ENCODE peak calls at places on chromosome 2, in ten cellular contexts. One of them, this sample, is unnamed.

GRCh38 chr2:225590932-225591331 is 191.4 kb downstream of the NYAP2 start:
- DNase-seq in hepatocyte: no peak
- DNase-seq in CD8-positive, alpha-beta T cell: no peak
- DNase-seq in choroid plexus epithelial cell: no peak
- DNase-seq in psoas muscle: no peak
- DNase-seq in right atrium auricular region: no peak
- DNase-seq in GM12864: no peak
- DNase-seq in ovary: no peak
- DNase-seq in Peyer's patch: no peak
- DNase-seq in cardiac muscle cell: no peak
- DNase-seq in this sample: no peak

GRCh38 chr2:38818565-38818964 is 40.6 kb downstream of the GEMIN6 start:
- DNase-seq in hepatocyte: no peak
- DNase-seq in CD8-positive, alpha-beta T cell: no peak
- DNase-seq in choroid plexus epithelial cell: no peak
- DNase-seq in psoas muscle: no peak
- DNase-seq in right atrium auricular region: no peak
- DNase-seq in GM12864: no peak
- DNase-seq in ovary: no peak
- DNase-seq in Peyer's patch: no peak
- DNase-seq in cardiac muscle cell: no peak
- DNase-seq in this sample: no peak

GRCh38 chr2:199019898-199020507 is 437.7 kb downstream of the SATB2 start:
- DNase-seq in hepatocyte: peak; percentile 60
- DNase-seq in CD8-positive, alpha-beta T cell: no peak
- DNase-seq in choroid plexus epithelial cell: peak; percentile 46
- DNase-seq in psoas muscle: no peak
- DNase-seq in right atrium auricular region: no peak
- DNase-seq in GM12864: no peak
- DNase-seq in ovary: no peak
- DNase-seq in Peyer's patch: no peak
- DNase-seq in cardiac muscle cell: peak; percentile 41
- DNase-seq in this sample: peak; percentile 65

GRCh38 chr2:218368621-218369153 is 12.0 kb downstream of the CATIP start:
- DNase-seq in hepatocyte: no peak
- DNase-seq in CD8-positive, alpha-beta T cell: no peak
- DNase-seq in choroid plexus epithelial cell: peak; percentile 54
- DNase-seq in psoas muscle: no peak
- DNase-seq in right atrium auricular region: peak; percentile 65
- DNase-seq in GM12864: no peak
- DNase-seq in ovary: peak; percentile 59
- DNase-seq in Peyer's patch: no peak
- DNase-seq in cardiac muscle cell: peak; percentile 20
- DNase-seq in this sample: no peak

GRCh38 chr2:191593622-191594416 is 84.1 kb upstream of the NABP1 start:
- DNase-seq in hepatocyte: no peak
- DNase-seq in CD8-positive, alpha-beta T cell: no peak
- DNase-seq in choroid plexus epithelial cell: peak; percentile 39
- DNase-seq in psoas muscle: no peak
- DNase-seq in right atrium auricular region: no peak
- DNase-seq in GM12864: no peak
- DNase-seq in ovary: no peak
- DNase-seq in Peyer's patch: no peak
- DNase-seq in cardiac muscle cell: no peak
- DNase-seq in this sample: peak; percentile 66

GRCh38 chr2:20483496-20483895 is 36.6 kb downstream of the RHOB start:
- DNase-seq in hepatocyte: no peak
- DNase-seq in CD8-positive, alpha-beta T cell: no peak
- DNase-seq in choroid plexus epithelial cell: peak; percentile 46
- DNase-seq in psoas muscle: peak; percentile 87
- DNase-seq in right atrium auricular region: peak; percentile 86
- DNase-seq in GM12864: no peak
- DNase-seq in ovary: no peak
- DNase-seq in Peyer's patch: no peak
- DNase-seq in cardiac muscle cell: no peak
- DNase-seq in this sample: no peak

GRCh38 chr2:206160124-206160806 is 570 bp downstream of the EEF1B2 start:
- DNase-seq in hepatocyte: peak; percentile 75
- DNase-seq in CD8-positive, alpha-beta T cell: no peak
- DNase-seq in choroid plexus epithelial cell: peak; percentile 53
- DNase-seq in psoas muscle: no peak
- DNase-seq in right atrium auricular region: no peak
- DNase-seq in GM12864: no peak
- DNase-seq in ovary: no peak
- DNase-seq in Peyer's patch: no peak
- DNase-seq in cardiac muscle cell: peak; percentile 70
- DNase-seq in this sample: peak; percentile 29

GRCh38 chr2:208648368-208648767 is 241.8 kb downstream of the PTH2R start:
- DNase-seq in hepatocyte: no peak
- DNase-seq in CD8-positive, alpha-beta T cell: no peak
- DNase-seq in choroid plexus epithelial cell: no peak
- DNase-seq in psoas muscle: no peak
- DNase-seq in right atrium auricular region: no peak
- DNase-seq in GM12864: no peak
- DNase-seq in ovary: no peak
- DNase-seq in Peyer's patch: no peak
- DNase-seq in cardiac muscle cell: no peak
- DNase-seq in this sample: no peak

GRCh38 chr2:109433486-109433885 is 180.3 kb downstream of the SEPTIN10 start:
- DNase-seq in hepatocyte: no peak
- DNase-seq in CD8-positive, alpha-beta T cell: no peak
- DNase-seq in choroid plexus epithelial cell: no peak
- DNase-seq in psoas muscle: no peak
- DNase-seq in right atrium auricular region: no peak
- DNase-seq in GM12864: no peak
- DNase-seq in ovary: no peak
- DNase-seq in Peyer's patch: no peak
- DNase-seq in cardiac muscle cell: no peak
- DNase-seq in this sample: no peak

GRCh38 chr2:2523395-2524339 is 192.6 kb upstream of the MYT1L start:
- DNase-seq in hepatocyte: no peak
- DNase-seq in CD8-positive, alpha-beta T cell: no peak
- DNase-seq in choroid plexus epithelial cell: no peak
- DNase-seq in psoas muscle: no peak
- DNase-seq in right atrium auricular region: no peak
- DNase-seq in GM12864: no peak
- DNase-seq in ovary: no peak
- DNase-seq in Peyer's patch: no peak
- DNase-seq in cardiac muscle cell: no peak
- DNase-seq in this sample: no peak

DNA sequence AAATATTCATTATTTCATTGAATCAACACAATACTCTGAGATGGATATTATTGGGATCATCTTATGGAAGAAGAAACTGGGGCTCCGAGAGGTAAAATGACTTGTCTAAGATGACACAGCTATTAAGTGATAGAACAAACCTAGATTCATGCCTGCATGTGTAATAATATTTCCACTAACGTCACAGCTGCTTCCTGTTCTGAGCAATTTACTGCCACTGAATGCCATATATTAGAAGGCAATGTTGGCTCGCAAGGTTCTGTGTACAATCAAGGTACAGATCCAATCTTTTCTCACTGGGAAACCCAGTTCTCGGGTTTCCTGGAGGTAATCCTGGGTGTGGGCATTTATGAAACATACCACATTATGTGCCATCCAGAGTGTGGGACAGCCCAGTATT is 17.9 kb downstream of the NTSR2 start:
- DNase-seq in hepatocyte: no peak
- DNase-seq in CD8-positive, alpha-beta T cell: no peak
- DNase-seq in choroid plexus epithelial cell: no peak
- DNase-seq in psoas muscle: no peak
- DNase-seq in right atrium auricular region: no peak
- DNase-seq in GM12864: no peak
- DNase-seq in ovary: no peak
- DNase-seq in Peyer's patch: no peak
- DNase-seq in cardiac muscle cell: no peak
- DNase-seq in this sample: no peak
- TF ChIP-seq CTCF in hepatocyte: no peak
- TF ChIP-seq CTCF in CD8-positive, alpha-beta T cell: no peak
- TF ChIP-seq CTCF in choroid plexus epithelial cell: no peak
- TF ChIP-seq CTCF in psoas muscle: no peak
- TF ChIP-seq CTCF in right atrium auricular region: no peak
- TF ChIP-seq CTCF in GM12864: no peak
- TF ChIP-seq CTCF in ovary: no peak
- TF ChIP-seq CTCF in Peyer's patch: no peak
- TF ChIP-seq CTCF in cardiac muscle cell: no peak
- TF ChIP-seq CTCF in this sample: no peak

GRCh38 chr2:184767059-184767458 is 168.7 kb downstream of the ZNF804A start:
- DNase-seq in hepatocyte: no peak
- DNase-seq in CD8-positive, alpha-beta T cell: no peak
- DNase-seq in choroid plexus epithelial cell: no peak
- DNase-seq in psoas muscle: no peak
- DNase-seq in right atrium auricular region: no peak
- DNase-seq in GM12864: no peak
- DNase-seq in ovary: no peak
- DNase-seq in Peyer's patch: no peak
- DNase-seq in cardiac muscle cell: no peak
- DNase-seq in this sample: no peak
- H3K4me3 ChIP-seq in hepatocyte: no peak overlapping the region
- H3K4me3 ChIP-seq in CD8-positive, alpha-beta T cell: no peak overlapping the region
- H3K4me3 ChIP-seq in choroid plexus epithelial cell: no peak overlapping the region
- H3K4me3 ChIP-seq in psoas muscle: no peak overlapping the region
- H3K4me3 ChIP-seq in right atrium auricular region: no peak overlapping the region
- H3K4me3 ChIP-seq in GM12864: no peak overlapping the region
- H3K4me3 ChIP-seq in ovary: no peak overlapping the region
- H3K4me3 ChIP-seq in Peyer's patch: no peak overlapping the region
- H3K4me3 ChIP-seq in cardiac muscle cell: no peak overlapping the region
- H3K4me3 ChIP-seq in this sample: no peak overlapping the region

DNA sequence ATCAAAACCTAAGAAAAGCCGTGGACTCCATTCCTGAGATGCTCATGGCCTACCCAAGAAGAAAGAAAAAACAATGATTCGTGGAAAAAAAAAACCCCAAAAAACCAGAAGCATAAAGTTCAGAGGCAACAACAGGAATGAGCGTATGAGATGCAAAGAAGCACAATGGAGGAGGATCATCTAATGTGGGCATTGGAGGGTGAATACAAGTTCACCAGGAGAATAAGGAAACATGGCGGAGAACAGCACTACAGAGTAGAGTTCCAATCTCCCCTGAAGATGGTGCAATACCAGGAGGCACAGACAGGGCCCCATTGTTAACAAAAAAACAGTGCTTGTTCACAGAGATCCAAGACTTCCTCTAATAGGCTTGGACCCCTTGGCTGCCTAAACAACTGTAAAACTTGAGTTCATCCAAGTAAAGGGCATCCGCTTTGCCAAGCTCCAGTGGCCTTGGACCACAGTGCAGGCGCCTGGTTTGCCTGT is 337.2 kb downstream of the PDE11A start:
- DNase-seq in hepatocyte: no peak
- DNase-seq in CD8-positive, alpha-beta T cell: no peak
- DNase-seq in choroid plexus epithelial cell: no peak
- DNase-seq in psoas muscle: no peak
- DNase-seq in right atrium auricular region: no peak
- DNase-seq in GM12864: no peak
- DNase-seq in ovary: no peak
- DNase-seq in Peyer's patch: no peak
- DNase-seq in cardiac muscle cell: no peak
- DNase-seq in this sample: no peak
- TF ChIP-seq CTCF in hepatocyte: no peak
- TF ChIP-seq CTCF in CD8-positive, alpha-beta T cell: no peak
- TF ChIP-seq CTCF in choroid plexus epithelial cell: no peak
- TF ChIP-seq CTCF in psoas muscle: no peak
- TF ChIP-seq CTCF in right atrium auricular region: no peak
- TF ChIP-seq CTCF in GM12864: no peak
- TF ChIP-seq CTCF in ovary: no peak
- TF ChIP-seq CTCF in Peyer's patch: no peak
- TF ChIP-seq CTCF in cardiac muscle cell: no peak
- TF ChIP-seq CTCF in this sample: no peak

GRCh38 chr2:239319261-239319661 is 81.6 kb downstream of the HDAC4 start:
- DNase-seq in hepatocyte: no peak
- DNase-seq in CD8-positive, alpha-beta T cell: no peak
- DNase-seq in choroid plexus epithelial cell: peak; percentile 76
- DNase-seq in psoas muscle: peak; percentile 86
- DNase-seq in right atrium auricular region: no peak
- DNase-seq in GM12864: no peak
- DNase-seq in ovary: peak; percentile 72
- DNase-seq in Peyer's patch: no peak
- DNase-seq in cardiac muscle cell: peak; percentile 23
- DNase-seq in this sample: peak; percentile 44

GRCh38 chr2:239324456-239324855 is 76.4 kb downstream of the HDAC4 start:
- DNase-seq in hepatocyte: no peak
- DNase-seq in CD8-positive, alpha-beta T cell: no peak
- DNase-seq in choroid plexus epithelial cell: no peak
- DNase-seq in psoas muscle: no peak
- DNase-seq in right atrium auricular region: no peak
- DNase-seq in GM12864: no peak
- DNase-seq in ovary: no peak
- DNase-seq in Peyer's patch: no peak
- DNase-seq in cardiac muscle cell: no peak
- DNase-seq in this sample: no peak

GRCh38 chr2:239322414-239323086 is 78.3 kb downstream of the HDAC4 start:
- DNase-seq in hepatocyte: no peak
- DNase-seq in CD8-positive, alpha-beta T cell: no peak
- DNase-seq in choroid plexus epithelial cell: peak; percentile 33
- DNase-seq in psoas muscle: no peak
- DNase-seq in right atrium auricular region: no peak
- DNase-seq in GM12864: no peak
- DNase-seq in ovary: no peak
- DNase-seq in Peyer's patch: peak; percentile 14
- DNase-seq in cardiac muscle cell: no peak
- DNase-seq in this sample: peak; percentile 59

GRCh38 chr2:239323473-239323872 is 77.3 kb downstream of the HDAC4 start:
- DNase-seq in hepatocyte: no peak
- DNase-seq in CD8-positive, alpha-beta T cell: no peak
- DNase-seq in choroid plexus epithelial cell: no peak
- DNase-seq in psoas muscle: no peak
- DNase-seq in right atrium auricular region: no peak
- DNase-seq in GM12864: no peak
- DNase-seq in ovary: no peak
- DNase-seq in Peyer's patch: no peak
- DNase-seq in cardiac muscle cell: no peak
- DNase-seq in this sample: no peak

DNA sequence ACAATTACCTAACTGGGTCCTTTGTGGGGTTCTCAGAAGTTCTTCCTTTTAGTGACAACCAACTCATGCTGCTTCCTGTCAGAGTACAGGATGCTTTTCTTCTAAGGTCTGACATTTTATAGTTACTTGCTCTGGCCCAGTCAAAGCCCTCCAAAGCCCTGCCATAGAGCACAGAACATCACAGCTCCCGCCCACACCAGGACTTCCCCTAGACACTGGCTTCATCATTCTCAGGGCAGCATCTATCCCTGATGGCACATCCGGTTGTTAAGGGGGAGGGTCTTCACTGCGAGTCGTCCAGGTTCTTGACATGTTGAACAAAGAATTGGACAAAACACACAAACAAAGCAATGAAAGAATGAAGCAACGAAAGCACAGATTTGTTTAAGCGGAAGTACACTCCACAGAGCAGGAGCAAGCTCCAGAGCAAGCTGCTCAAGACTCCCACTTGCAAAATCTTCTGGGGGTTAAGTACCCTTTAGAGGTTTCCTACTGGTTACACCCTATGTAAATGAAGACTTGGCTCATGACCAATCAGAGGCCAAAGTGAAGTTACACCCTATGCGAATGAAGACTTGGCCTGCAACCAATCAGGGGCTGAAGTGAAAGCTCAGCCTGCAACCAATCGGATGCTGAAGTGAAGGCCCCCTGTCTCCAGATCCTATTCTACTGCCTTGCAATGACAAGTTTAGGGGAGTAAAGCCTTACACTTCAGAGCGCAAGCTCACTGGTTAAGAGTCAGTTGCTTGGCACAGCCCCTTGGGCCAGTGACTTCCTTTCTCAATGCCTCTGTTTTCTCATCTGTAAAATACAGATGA is 79.0 kb downstream of the HDAC4 start:
- DNase-seq in hepatocyte: no peak
- DNase-seq in CD8-positive, alpha-beta T cell: no peak
- DNase-seq in choroid plexus epithelial cell: no peak
- DNase-seq in psoas muscle: no peak
- DNase-seq in right atrium auricular region: no peak
- DNase-seq in GM12864: no peak
- DNase-seq in ovary: no peak
- DNase-seq in Peyer's patch: peak; percentile 16
- DNase-seq in cardiac muscle cell: no peak
- DNase-seq in this sample: no peak
- H3K4me3 ChIP-seq in hepatocyte: no peak overlapping the region
- H3K4me3 ChIP-seq in CD8-positive, alpha-beta T cell: peak overlapping the region; percentile 4
- H3K4me3 ChIP-seq in choroid plexus epithelial cell: no peak overlapping the region
- H3K4me3 ChIP-seq in psoas muscle: no peak overlapping the region
- H3K4me3 ChIP-seq in right atrium auricular region: no peak overlapping the region
- H3K4me3 ChIP-seq in GM12864: no peak overlapping the region
- H3K4me3 ChIP-seq in ovary: no peak overlapping the region
- H3K4me3 ChIP-seq in Peyer's patch: no peak overlapping the region
- H3K4me3 ChIP-seq in cardiac muscle cell: no peak overlapping the region
- H3K4me3 ChIP-seq in this sample: no peak overlapping the region